ENCODE peak calls at places on chromosomes 13 and 19, in four cellular contexts. One of them, this sample, is unnamed.

GRCh38 chr13:105908581-105908980 is 626.9 kb downstream of the EFNB2 start:
- DNase-seq in foreskin fibroblast: peak
- DNase-seq in fibroblast of pulmonary artery: no peak
- DNase-seq in fibroblast of lung: no peak
- DNase-seq in this sample: no peak

GRCh38 chr13:76882431-76882830 is 3.8 kb downstream of the KCTD12 start:
- DNase-seq in fibroblast of pulmonary artery: peak
- DNase-seq in foreskin fibroblast: peak
- DNase-seq in fibroblast of lung: peak
- DNase-seq in this sample: no peak

GRCh38 chr19:12077375-12077774 is 12.8 kb downstream of the ZNF844 start:
- DNase-seq in fibroblast of pulmonary artery: no peak
- DNase-seq in fibroblast of lung: no peak
- DNase-seq in foreskin fibroblast: no peak
- DNase-seq in this sample: no peak

GRCh38 chr13:111480503-111480902 is 160.1 kb downstream of the TEX29 start:
- DNase-seq in foreskin fibroblast: no peak
- DNase-seq in fibroblast of pulmonary artery: no peak
- DNase-seq in fibroblast of lung: no peak
- DNase-seq in this sample: no peak

GRCh38 chr13:59681630-59682311 is 482.0 kb downstream of the DIAPH3 start:
- DNase-seq in fibroblast of pulmonary artery: no peak
- DNase-seq in fibroblast of lung: peak
- DNase-seq in foreskin fibroblast: no peak
- DNase-seq in this sample: no peak

GRCh38 chr13:20353973-20354372 is 121.9 kb upstream of the GJB6 start:
- DNase-seq in foreskin fibroblast: no peak
- DNase-seq in fibroblast of pulmonary artery: peak
- DNase-seq in fibroblast of lung: peak
- DNase-seq in this sample: no peak

GRCh38 chr13:44004881-44005280 is 125.2 kb downstream of the LACC1 start:
- DNase-seq in fibroblast of lung: peak
- DNase-seq in foreskin fibroblast: peak
- DNase-seq in fibroblast of pulmonary artery: peak
- DNase-seq in this sample: no peak

GRCh38 chr19:21492932-21493906 is 12.2 kb upstream of the ZNF429 start:
- DNase-seq in fibroblast of pulmonary artery: no peak
- DNase-seq in fibroblast of lung: no peak
- DNase-seq in foreskin fibroblast: no peak
- DNase-seq in this sample: no peak

GRCh38 chr19:12703056-12703455 is 6.6 kb upstream of the FBXW9 start:
- DNase-seq in fibroblast of lung: peak
- DNase-seq in foreskin fibroblast: no peak
- DNase-seq in fibroblast of pulmonary artery: peak
- DNase-seq in this sample: no peak

GRCh38 chr19:19539738-19540703 is 2.0 kb downstream of the CILP2 start:
- DNase-seq in fibroblast of lung: peak
- DNase-seq in foreskin fibroblast: peak
- DNase-seq in fibroblast of pulmonary artery: peak
- DNase-seq in this sample: peak

GRCh38 chr19:33246729-33247440 is 21.2 kb upstream of the SLC7A10 start:
- DNase-seq in fibroblast of lung: no peak
- DNase-seq in fibroblast of pulmonary artery: no peak
- DNase-seq in foreskin fibroblast: no peak
- DNase-seq in this sample: no peak

GRCh38 chr13:58051807-58052375 is 420.3 kb downstream of the PCDH17 start:
- DNase-seq in foreskin fibroblast: no peak
- DNase-seq in fibroblast of pulmonary artery: no peak
- DNase-seq in fibroblast of lung: no peak
- DNase-seq in this sample: no peak

GRCh38 chr13:74246398-74246975 is 112.3 kb upstream of the KLF12 start:
- DNase-seq in fibroblast of pulmonary artery: peak
- DNase-seq in fibroblast of lung: peak
- DNase-seq in foreskin fibroblast: no peak
- DNase-seq in this sample: no peak

GRCh38 chr13:76383671-76384461 is 502.3 kb downstream of the KCTD12 start:
- DNase-seq in fibroblast of lung: peak
- DNase-seq in fibroblast of pulmonary artery: peak
- DNase-seq in foreskin fibroblast: peak
- DNase-seq in this sample: no peak

GRCh38 chr19:14474827-14475226 is 327 bp downstream of the PTGER1 start:
- DNase-seq in fibroblast of pulmonary artery: no peak
- DNase-seq in foreskin fibroblast: no peak
- DNase-seq in fibroblast of lung: no peak
- DNase-seq in this sample: no peak

GRCh38 chr19:55179570-55180484 is at the start of gene SYT5:
- DNase-seq in fibroblast of pulmonary artery: no peak
- DNase-seq in fibroblast of lung: no peak
- DNase-seq in foreskin fibroblast: no peak
- DNase-seq in this sample: peak

GRCh38 chr19:1027020-1027952 is 878 bp downstream of the CNN2 start:
- DNase-seq in fibroblast of lung: no peak
- DNase-seq in fibroblast of pulmonary artery: peak
- DNase-seq in foreskin fibroblast: no peak
- DNase-seq in this sample: no peak